ENCODE peak calls at places on chromosomes 5 and 9, in eight cellular contexts. J is GM23338; W is NCI-H2171; Q is stimulated activated CD8-positive, alpha-beta memory T cell treated with anti-CD3 and anti-CD28 coated beads, Interleukin-4, amount 100 ng/mL, for 24 hours; P is stimulated activated naive B cell treated with anti-CD40 and anti-IgM and Interleukin-4, amounts not matched to agents 10 μg/mL and 1 μg/mL and 100 μg/mL, for 72 hours; Z is cardiac fibroblast; I is Caki2; M is CD8-positive, alpha-beta T cell. U is an unnamed sample.
A peak's percentile ranks its signal among the peaks of the same experiment; 100 is the strongest.

GRCh38 chr5:176716320-176716719 is 69.0 kb downstream of the TSPAN17 start:
- DNase-seq in J (no peak), W (peak; percentile 26), Q (no peak), P (no peak), Z (peak; percentile 75), I (peak; percentile 6), M (no peak), U (peak; percentile 23)

GRCh38 chr9:38682713-38683112 is 37.2 kb downstream of the FAM240B start:
- DNase-seq in J (peak; percentile 76), W (no peak), Q (no peak), P (no peak), Z (peak; percentile 96), I (peak; percentile 74), M (no peak), U (peak; percentile 89)

GRCh38 chr9:94139672-94140417 is 55.6 kb downstream of the PTPDC1 start:
- DNase-seq in J (no peak), W (peak; percentile 57), Q (no peak), P (no peak), Z (peak; percentile 98), I (peak; percentile 11), M (no peak), U (peak; percentile 96)

GRCh38 chr5:75059887-75060286 is 7.5 kb upstream of the GCNT4 start:
- DNase-seq in J (no peak), W (no peak), Q (no peak), P (no peak), Z (no peak), I (no peak), M (peak; percentile 49), U (no peak)

GRCh38 chr5:151917931-151918330 is 6.7 kb downstream of the GLRA1 start:
- DNase-seq in J (peak; percentile 28), W (no peak), Q (no peak), P (no peak), Z (no peak), I (no peak), M (no peak), U (no peak)

GRCh38 chr5:100697970-100698369 is 162.8 kb downstream of the FAM174A start:
- DNase-seq in J (peak; percentile 27), W (no peak), Q (no peak), P (no peak), Z (no peak), I (no peak), M (no peak), U (no peak)

GRCh38 chr5:31531543-31531887 is 378 bp downstream of the DROSHA start:
- DNase-seq in J (no peak), W (peak; percentile 12), Q (no peak), P (no peak), Z (peak; percentile 21), I (no peak), M (peak; percentile 18), U (peak; percentile 52)

GRCh38 chr5:54646285-54647101 is 128.9 kb downstream of the SNX18 start:
- DNase-seq in J (peak; percentile 49), W (peak; percentile 29), Q (peak; percentile 66), P (peak; percentile 91), Z (peak; percentile 90), I (peak; percentile 79), M (peak; percentile 69), U (peak; percentile 66)

GRCh38 chr9:107644774-107645463 is 155.3 kb upstream of the KLF4 start:
- DNase-seq in J (no peak), W (no peak), Q (no peak), P (no peak), Z (peak; percentile 27), I (no peak), M (no peak), U (peak; percentile 81)

GRCh38 chr9:7451062-7451461 is 348.5 kb downstream of the DMAC1 start:
- DNase-seq in J (no peak), W (no peak), Q (no peak), P (no peak), Z (no peak), I (no peak), M (no peak), U (no peak)

GRCh38 chr5:103119067-103119764 is 722 bp downstream of the GIN1 start:
- DNase-seq in J (no peak), W (no peak), Q (no peak), P (no peak), Z (peak; percentile 55), I (no peak), M (no peak), U (peak; percentile 1)

GRCh38 chr9:131923132-131923671 is 156.5 kb downstream of the MED27 start:
- DNase-seq in J (no peak), W (no peak), Q (no peak), P (no peak), Z (no peak), I (no peak), M (no peak), U (no peak)

GRCh38 chr5:159031915-159032314 is 67.8 kb downstream of the EBF1 start:
- DNase-seq in J (no peak), W (no peak), Q (no peak), P (no peak), Z (no peak), I (no peak), M (no peak), U (no peak)

GRCh38 chr5:15752886-15753285 is 252.9 kb downstream of the FBXL7 start:
- DNase-seq in J (no peak), W (no peak), Q (no peak), P (no peak), Z (peak; percentile 66), I (no peak), M (no peak), U (peak; percentile 38)

GRCh38 chr5:55344392-55344992 is 36.7 kb downstream of the MTREX start:
- DNase-seq in J (peak; percentile 65), W (no peak), Q (peak; percentile 30), P (no peak), Z (peak; percentile 83), I (peak; percentile 40), M (peak; percentile 64), U (peak; percentile 78)

GRCh38 chr5:6649186-6649585 is 15.9 kb downstream of the SRD5A1 start:
- DNase-seq in J (peak; percentile 74), W (no peak), Q (no peak), P (no peak), Z (no peak), I (no peak), M (no peak), U (no peak)

GRCh38 chr5:72817076-72817476 is 615 bp downstream of the TNPO1 start:
- DNase-seq in J (peak; percentile 68), W (no peak), Q (peak; percentile 11), P (peak; percentile 63), Z (peak; percentile 74), I (no peak), M (peak; percentile 37), U (peak; percentile 52)

GRCh38 chr5:162685302-162685701 is 617.7 kb downstream of the GABRG2 start:
- DNase-seq in J (no peak), W (no peak), Q (no peak), P (no peak), Z (no peak), I (no peak), M (no peak), U (no peak)

GRCh38 chr9:88947581-88948573 is 43.4 kb upstream of the S1PR3 start:
- DNase-seq in J (no peak), W (no peak), Q (no peak), P (no peak), Z (peak; percentile 74), I (no peak), M (no peak), U (no peak)

GRCh38 chr9:35914307-35914807 is 5.1 kb downstream of the SPAAR start:
- DNase-seq in J (peak; percentile 61), W (no peak), Q (no peak), P (no peak), Z (peak; percentile 42), I (peak; percentile 37), M (no peak), U (peak; percentile 88)

GRCh38 chr9:133323991-133324703 is 11.8 kb downstream of the SURF6 start:
- DNase-seq in J (no peak), W (no peak), Q (no peak), P (no peak), Z (no peak), I (no peak), M (no peak), U (no peak)

GRCh38 chr5:115343855-115344254 is 47.4 kb upstream of the CCDC112 start:
- DNase-seq in J (no peak), W (no peak), Q (no peak), P (no peak), Z (peak; percentile 84), I (peak; percentile 31), M (no peak), U (no peak)

GRCh38 chr5:149135536-149136201 is 5.6 kb upstream of the ABLIM3 start:
- DNase-seq in J (no peak), W (no peak), Q (no peak), P (no peak), Z (peak; percentile 87), I (no peak), M (no peak), U (peak; percentile 93)

GRCh38 chr5:2179861-2180260 is 297.1 kb upstream of the IRX4 start:
- DNase-seq in J (no peak), W (no peak), Q (no peak), P (no peak), Z (no peak), I (no peak), M (no peak), U (no peak)

GRCh38 chr9:16526380-16526779 is 344.1 kb downstream of the BNC2 start:
- DNase-seq in J (no peak), W (no peak), Q (no peak), P (no peak), Z (peak; percentile 91), I (no peak), M (no peak), U (no peak)

GRCh38 chr9:14362175-14362574 is 48.2 kb upstream of the NFIB start:
- DNase-seq in J (no peak), W (no peak), Q (no peak), P (no peak), Z (peak; percentile 90), I (no peak), M (no peak), U (no peak)

GRCh38 chr5:33981408-33982171 is 2.9 kb downstream of the SLC45A2 start:
- DNase-seq in J (peak; percentile 32), W (no peak), Q (no peak), P (no peak), Z (peak; percentile 22), I (no peak), M (no peak), U (no peak)

GRCh38 chr5:91390268-91390667 is 7.2 kb upstream of the ARRDC3 start:
- DNase-seq in J (no peak), W (no peak), Q (no peak), P (no peak), Z (no peak), I (peak; percentile 70), M (no peak), U (no peak)

GRCh38 chr5:143177263-143177994 is 226.1 kb downstream of the NR3C1 start:
- DNase-seq in J (no peak), W (peak; percentile 37), Q (no peak), P (no peak), Z (peak; percentile 99), I (peak; percentile 90), M (no peak), U (no peak)

GRCh38 chr9:126880947-126881332 is 20.5 kb downstream of the ZBTB34 start:
- DNase-seq in J (no peak), W (no peak), Q (no peak), P (no peak), Z (no peak), I (no peak), M (no peak), U (no peak)

GRCh38 chr5:143436871-143437270 is 33.4 kb upstream of the NR3C1 start:
- DNase-seq in J (no peak), W (no peak), Q (no peak), P (no peak), Z (peak; percentile 43), I (no peak), M (no peak), U (no peak)

GRCh38 chr9:130713286-130713975 is 19.9 kb downstream of the EXOSC2 start:
- DNase-seq in J (peak; percentile 65), W (no peak), Q (no peak), P (peak; percentile 11), Z (peak; percentile 39), I (no peak), M (peak; percentile 21), U (peak; percentile 34)

GRCh38 chr9:114291064-114291474 is 31.8 kb upstream of the ORM1 start:
- DNase-seq in J (peak; percentile 86), W (peak; percentile 32), Q (peak; percentile 50), P (peak; percentile 42), Z (peak; percentile 77), I (peak; percentile 68), M (peak; percentile 75), U (peak; percentile 70)

GRCh38 chr5:132826424-132827082 is 3.9 kb downstream of the SHROOM1 start:
- DNase-seq in J (peak; percentile 26), W (no peak), Q (no peak), P (no peak), Z (no peak), I (no peak), M (no peak), U (no peak)